ENCODE peak calls at places on chromosomes 1 and 21, in nine cellular contexts. One of them, this sample, is unnamed.

GRCh38 chr1:12434174-12434573 is 183.8 kb downstream of the DHRS3 start:
- DNase-seq in stimulated activated CD4-positive, alpha-beta T cell treated with anti-CD3 and anti-CD28 coated beads, Interleukin-1b, Interleukin-23, amount 100 ng/mL, for 1 hour: no peak
- DNase-seq in ureter: no peak
- DNase-seq in breast epithelium: no peak
- DNase-seq in HuH-7: no peak
- DNase-seq in activated CD8-positive, alpha-beta memory T cell treated with anti-CD3 and anti-CD28 coated beads for 1 hour: peak
- DNase-seq in T-helper 1 cell: no peak
- DNase-seq in HEK293T: no peak
- DNase-seq in activated effector memory CD4-positive, alpha-beta T cell treated with Interleukin-2 at 50 U/mL for 16 hours: peak
- DNase-seq in this sample: no peak

GRCh38 chr1:219402925-219403324 is 210.0 kb downstream of the ZC3H11B start:
- DNase-seq in stimulated activated CD4-positive, alpha-beta T cell treated with anti-CD3 and anti-CD28 coated beads, Interleukin-1b, Interleukin-23, amount 100 ng/mL, for 1 hour: no peak
- DNase-seq in ureter: no peak
- DNase-seq in breast epithelium: no peak
- DNase-seq in HuH-7: no peak
- DNase-seq in activated CD8-positive, alpha-beta memory T cell treated with anti-CD3 and anti-CD28 coated beads for 1 hour: no peak
- DNase-seq in T-helper 1 cell: no peak
- DNase-seq in HEK293T: no peak
- DNase-seq in activated effector memory CD4-positive, alpha-beta T cell treated with Interleukin-2 at 50 U/mL for 16 hours: no peak
- DNase-seq in this sample: no peak

GRCh38 chr1:23198373-23198772 is 18.9 kb downstream of the HTR1D start:
- DNase-seq in stimulated activated CD4-positive, alpha-beta T cell treated with anti-CD3 and anti-CD28 coated beads, Interleukin-1b, Interleukin-23, amount 100 ng/mL, for 1 hour: no peak
- DNase-seq in ureter: no peak
- DNase-seq in breast epithelium: no peak
- DNase-seq in HuH-7: no peak
- DNase-seq in activated CD8-positive, alpha-beta memory T cell treated with anti-CD3 and anti-CD28 coated beads for 1 hour: no peak
- DNase-seq in T-helper 1 cell: no peak
- DNase-seq in HEK293T: no peak
- DNase-seq in activated effector memory CD4-positive, alpha-beta T cell treated with Interleukin-2 at 50 U/mL for 16 hours: no peak
- DNase-seq in this sample: no peak

GRCh38 chr1:167642501-167642826 is 12.4 kb downstream of the RCSD1 start:
- DNase-seq in stimulated activated CD4-positive, alpha-beta T cell treated with anti-CD3 and anti-CD28 coated beads, Interleukin-1b, Interleukin-23, amount 100 ng/mL, for 1 hour: no peak
- DNase-seq in ureter: no peak
- DNase-seq in breast epithelium: no peak
- DNase-seq in HuH-7: no peak
- DNase-seq in activated CD8-positive, alpha-beta memory T cell treated with anti-CD3 and anti-CD28 coated beads for 1 hour: no peak
- DNase-seq in T-helper 1 cell: no peak
- DNase-seq in HEK293T: no peak
- DNase-seq in activated effector memory CD4-positive, alpha-beta T cell treated with Interleukin-2 at 50 U/mL for 16 hours: no peak
- DNase-seq in this sample: no peak

GRCh38 chr1:53552981-53553733 is 94.0 kb downstream of the DMRTB1 start:
- DNase-seq in stimulated activated CD4-positive, alpha-beta T cell treated with anti-CD3 and anti-CD28 coated beads, Interleukin-1b, Interleukin-23, amount 100 ng/mL, for 1 hour: no peak
- DNase-seq in ureter: no peak
- DNase-seq in breast epithelium: no peak
- DNase-seq in HuH-7: no peak
- DNase-seq in activated CD8-positive, alpha-beta memory T cell treated with anti-CD3 and anti-CD28 coated beads for 1 hour: no peak
- DNase-seq in T-helper 1 cell: no peak
- DNase-seq in HEK293T: no peak
- DNase-seq in activated effector memory CD4-positive, alpha-beta T cell treated with Interleukin-2 at 50 U/mL for 16 hours: no peak
- DNase-seq in this sample: no peak

GRCh38 chr1:7691557-7691956 is 79.5 kb upstream of the VAMP3 start:
- DNase-seq in stimulated activated CD4-positive, alpha-beta T cell treated with anti-CD3 and anti-CD28 coated beads, Interleukin-1b, Interleukin-23, amount 100 ng/mL, for 1 hour: no peak
- DNase-seq in ureter: no peak
- DNase-seq in breast epithelium: no peak
- DNase-seq in HuH-7: no peak
- DNase-seq in activated CD8-positive, alpha-beta memory T cell treated with anti-CD3 and anti-CD28 coated beads for 1 hour: no peak
- DNase-seq in T-helper 1 cell: no peak
- DNase-seq in HEK293T: no peak
- DNase-seq in activated effector memory CD4-positive, alpha-beta T cell treated with Interleukin-2 at 50 U/mL for 16 hours: no peak
- DNase-seq in this sample: no peak

GRCh38 chr21:28213221-28213620 is 779.5 kb downstream of the LTN1 start:
- DNase-seq in stimulated activated CD4-positive, alpha-beta T cell treated with anti-CD3 and anti-CD28 coated beads, Interleukin-1b, Interleukin-23, amount 100 ng/mL, for 1 hour: no peak
- DNase-seq in ureter: no peak
- DNase-seq in breast epithelium: no peak
- DNase-seq in HuH-7: no peak
- DNase-seq in activated CD8-positive, alpha-beta memory T cell treated with anti-CD3 and anti-CD28 coated beads for 1 hour: no peak
- DNase-seq in T-helper 1 cell: no peak
- DNase-seq in HEK293T: no peak
- DNase-seq in activated effector memory CD4-positive, alpha-beta T cell treated with Interleukin-2 at 50 U/mL for 16 hours: no peak
- DNase-seq in this sample: no peak

GRCh38 chr1:159141584-159142518 is 29.6 kb upstream of the CADM3 start:
- DNase-seq in stimulated activated CD4-positive, alpha-beta T cell treated with anti-CD3 and anti-CD28 coated beads, Interleukin-1b, Interleukin-23, amount 100 ng/mL, for 1 hour: no peak
- DNase-seq in ureter: no peak
- DNase-seq in breast epithelium: no peak
- DNase-seq in HuH-7: no peak
- DNase-seq in activated CD8-positive, alpha-beta memory T cell treated with anti-CD3 and anti-CD28 coated beads for 1 hour: no peak
- DNase-seq in T-helper 1 cell: no peak
- DNase-seq in HEK293T: peak
- DNase-seq in activated effector memory CD4-positive, alpha-beta T cell treated with Interleukin-2 at 50 U/mL for 16 hours: no peak
- DNase-seq in this sample: no peak

GRCh38 chr1:55542901-55543504 is 327.8 kb upstream of the USP24 start:
- DNase-seq in stimulated activated CD4-positive, alpha-beta T cell treated with anti-CD3 and anti-CD28 coated beads, Interleukin-1b, Interleukin-23, amount 100 ng/mL, for 1 hour: no peak
- DNase-seq in ureter: no peak
- DNase-seq in breast epithelium: no peak
- DNase-seq in HuH-7: no peak
- DNase-seq in activated CD8-positive, alpha-beta memory T cell treated with anti-CD3 and anti-CD28 coated beads for 1 hour: no peak
- DNase-seq in T-helper 1 cell: no peak
- DNase-seq in HEK293T: no peak
- DNase-seq in activated effector memory CD4-positive, alpha-beta T cell treated with Interleukin-2 at 50 U/mL for 16 hours: no peak
- DNase-seq in this sample: no peak

GRCh38 chr1:83693409-83694126 is 305.4 kb downstream of the TTLL7 start:
- DNase-seq in stimulated activated CD4-positive, alpha-beta T cell treated with anti-CD3 and anti-CD28 coated beads, Interleukin-1b, Interleukin-23, amount 100 ng/mL, for 1 hour: no peak
- DNase-seq in ureter: no peak
- DNase-seq in breast epithelium: no peak
- DNase-seq in HuH-7: no peak
- DNase-seq in activated CD8-positive, alpha-beta memory T cell treated with anti-CD3 and anti-CD28 coated beads for 1 hour: no peak
- DNase-seq in T-helper 1 cell: no peak
- DNase-seq in HEK293T: peak
- DNase-seq in activated effector memory CD4-positive, alpha-beta T cell treated with Interleukin-2 at 50 U/mL for 16 hours: no peak
- DNase-seq in this sample: no peak

GRCh38 chr1:54334996-54335395 is 71.2 kb downstream of the SSBP3 start:
- DNase-seq in stimulated activated CD4-positive, alpha-beta T cell treated with anti-CD3 and anti-CD28 coated beads, Interleukin-1b, Interleukin-23, amount 100 ng/mL, for 1 hour: no peak
- DNase-seq in ureter: no peak
- DNase-seq in breast epithelium: no peak
- DNase-seq in HuH-7: no peak
- DNase-seq in activated CD8-positive, alpha-beta memory T cell treated with anti-CD3 and anti-CD28 coated beads for 1 hour: no peak
- DNase-seq in T-helper 1 cell: no peak
- DNase-seq in HEK293T: no peak
- DNase-seq in activated effector memory CD4-positive, alpha-beta T cell treated with Interleukin-2 at 50 U/mL for 16 hours: no peak
- DNase-seq in this sample: no peak

GRCh38 chr1:46340404-46341221 is at the start of gene NSUN4:
- DNase-seq in stimulated activated CD4-positive, alpha-beta T cell treated with anti-CD3 and anti-CD28 coated beads, Interleukin-1b, Interleukin-23, amount 100 ng/mL, for 1 hour: peak
- DNase-seq in ureter: peak
- DNase-seq in breast epithelium: peak
- DNase-seq in HuH-7: peak
- DNase-seq in activated CD8-positive, alpha-beta memory T cell treated with anti-CD3 and anti-CD28 coated beads for 1 hour: peak
- DNase-seq in T-helper 1 cell: peak
- DNase-seq in HEK293T: peak
- DNase-seq in activated effector memory CD4-positive, alpha-beta T cell treated with Interleukin-2 at 50 U/mL for 16 hours: peak
- DNase-seq in this sample: peak

GRCh38 chr1:191669629-191670028 is 488.6 kb upstream of the RGS18 start:
- DNase-seq in stimulated activated CD4-positive, alpha-beta T cell treated with anti-CD3 and anti-CD28 coated beads, Interleukin-1b, Interleukin-23, amount 100 ng/mL, for 1 hour: no peak
- DNase-seq in ureter: no peak
- DNase-seq in breast epithelium: no peak
- DNase-seq in HuH-7: no peak
- DNase-seq in activated CD8-positive, alpha-beta memory T cell treated with anti-CD3 and anti-CD28 coated beads for 1 hour: no peak
- DNase-seq in T-helper 1 cell: no peak
- DNase-seq in HEK293T: no peak
- DNase-seq in activated effector memory CD4-positive, alpha-beta T cell treated with Interleukin-2 at 50 U/mL for 16 hours: no peak
- DNase-seq in this sample: no peak

GRCh38 chr1:171081220-171081993 is 9.3 kb upstream of the FMO3 start:
- DNase-seq in stimulated activated CD4-positive, alpha-beta T cell treated with anti-CD3 and anti-CD28 coated beads, Interleukin-1b, Interleukin-23, amount 100 ng/mL, for 1 hour: no peak
- DNase-seq in ureter: no peak
- DNase-seq in breast epithelium: no peak
- DNase-seq in HuH-7: peak
- DNase-seq in activated CD8-positive, alpha-beta memory T cell treated with anti-CD3 and anti-CD28 coated beads for 1 hour: no peak
- DNase-seq in T-helper 1 cell: no peak
- DNase-seq in HEK293T: no peak
- DNase-seq in activated effector memory CD4-positive, alpha-beta T cell treated with Interleukin-2 at 50 U/mL for 16 hours: no peak
- DNase-seq in this sample: peak

GRCh38 chr1:55572878-55573734 is 357.9 kb upstream of the USP24 start:
- DNase-seq in stimulated activated CD4-positive, alpha-beta T cell treated with anti-CD3 and anti-CD28 coated beads, Interleukin-1b, Interleukin-23, amount 100 ng/mL, for 1 hour: no peak
- DNase-seq in ureter: no peak
- DNase-seq in breast epithelium: no peak
- DNase-seq in HuH-7: no peak
- DNase-seq in activated CD8-positive, alpha-beta memory T cell treated with anti-CD3 and anti-CD28 coated beads for 1 hour: no peak
- DNase-seq in T-helper 1 cell: no peak
- DNase-seq in HEK293T: no peak
- DNase-seq in activated effector memory CD4-positive, alpha-beta T cell treated with Interleukin-2 at 50 U/mL for 16 hours: no peak
- DNase-seq in this sample: no peak

GRCh38 chr1:203274603-203275381 is 30.5 kb upstream of the BTG2 start:
- DNase-seq in stimulated activated CD4-positive, alpha-beta T cell treated with anti-CD3 and anti-CD28 coated beads, Interleukin-1b, Interleukin-23, amount 100 ng/mL, for 1 hour: no peak
- DNase-seq in ureter: peak
- DNase-seq in breast epithelium: peak
- DNase-seq in HuH-7: no peak
- DNase-seq in activated CD8-positive, alpha-beta memory T cell treated with anti-CD3 and anti-CD28 coated beads for 1 hour: no peak
- DNase-seq in T-helper 1 cell: no peak
- DNase-seq in HEK293T: no peak
- DNase-seq in activated effector memory CD4-positive, alpha-beta T cell treated with Interleukin-2 at 50 U/mL for 16 hours: no peak
- DNase-seq in this sample: no peak

GRCh38 chr1:213075725-213076124 is 24.7 kb downstream of the RPS6KC1 start:
- DNase-seq in stimulated activated CD4-positive, alpha-beta T cell treated with anti-CD3 and anti-CD28 coated beads, Interleukin-1b, Interleukin-23, amount 100 ng/mL, for 1 hour: no peak
- DNase-seq in ureter: no peak
- DNase-seq in breast epithelium: no peak
- DNase-seq in HuH-7: no peak
- DNase-seq in activated CD8-positive, alpha-beta memory T cell treated with anti-CD3 and anti-CD28 coated beads for 1 hour: no peak
- DNase-seq in T-helper 1 cell: no peak
- DNase-seq in HEK293T: no peak
- DNase-seq in activated effector memory CD4-positive, alpha-beta T cell treated with Interleukin-2 at 50 U/mL for 16 hours: no peak
- DNase-seq in this sample: no peak

GRCh38 chr1:9717193-9718005 is 65.9 kb downstream of the PIK3CD start:
- DNase-seq in stimulated activated CD4-positive, alpha-beta T cell treated with anti-CD3 and anti-CD28 coated beads, Interleukin-1b, Interleukin-23, amount 100 ng/mL, for 1 hour: peak
- DNase-seq in ureter: peak
- DNase-seq in breast epithelium: peak
- DNase-seq in HuH-7: peak
- DNase-seq in activated CD8-positive, alpha-beta memory T cell treated with anti-CD3 and anti-CD28 coated beads for 1 hour: peak
- DNase-seq in T-helper 1 cell: peak
- DNase-seq in HEK293T: no peak
- DNase-seq in activated effector memory CD4-positive, alpha-beta T cell treated with Interleukin-2 at 50 U/mL for 16 hours: peak
- DNase-seq in this sample: no peak

GRCh38 chr1:45370575-45370974 is 30.3 kb upstream of the MUTYH start:
- DNase-seq in stimulated activated CD4-positive, alpha-beta T cell treated with anti-CD3 and anti-CD28 coated beads, Interleukin-1b, Interleukin-23, amount 100 ng/mL, for 1 hour: no peak
- DNase-seq in ureter: no peak
- DNase-seq in breast epithelium: no peak
- DNase-seq in HuH-7: no peak
- DNase-seq in activated CD8-positive, alpha-beta memory T cell treated with anti-CD3 and anti-CD28 coated beads for 1 hour: no peak
- DNase-seq in T-helper 1 cell: no peak
- DNase-seq in HEK293T: no peak
- DNase-seq in activated effector memory CD4-positive, alpha-beta T cell treated with Interleukin-2 at 50 U/mL for 16 hours: no peak
- DNase-seq in this sample: no peak

GRCh38 chr1:206554201-206554600 is 46.9 kb downstream of the RASSF5 start:
- DNase-seq in stimulated activated CD4-positive, alpha-beta T cell treated with anti-CD3 and anti-CD28 coated beads, Interleukin-1b, Interleukin-23, amount 100 ng/mL, for 1 hour: no peak
- DNase-seq in ureter: no peak
- DNase-seq in breast epithelium: no peak
- DNase-seq in HuH-7: no peak
- DNase-seq in activated CD8-positive, alpha-beta memory T cell treated with anti-CD3 and anti-CD28 coated beads for 1 hour: no peak
- DNase-seq in T-helper 1 cell: no peak
- DNase-seq in HEK293T: no peak
- DNase-seq in activated effector memory CD4-positive, alpha-beta T cell treated with Interleukin-2 at 50 U/mL for 16 hours: no peak
- DNase-seq in this sample: no peak

GRCh38 chr1:180975551-180975950 is 47.1 kb downstream of the STX6 start:
- DNase-seq in stimulated activated CD4-positive, alpha-beta T cell treated with anti-CD3 and anti-CD28 coated beads, Interleukin-1b, Interleukin-23, amount 100 ng/mL, for 1 hour: no peak
- DNase-seq in ureter: no peak
- DNase-seq in breast epithelium: no peak
- DNase-seq in HuH-7: no peak
- DNase-seq in activated CD8-positive, alpha-beta memory T cell treated with anti-CD3 and anti-CD28 coated beads for 1 hour: no peak
- DNase-seq in T-helper 1 cell: no peak
- DNase-seq in HEK293T: no peak
- DNase-seq in activated effector memory CD4-positive, alpha-beta T cell treated with Interleukin-2 at 50 U/mL for 16 hours: no peak
- DNase-seq in this sample: no peak

GRCh38 chr1:221164029-221164428 is 284.8 kb downstream of the HLX start:
- DNase-seq in stimulated activated CD4-positive, alpha-beta T cell treated with anti-CD3 and anti-CD28 coated beads, Interleukin-1b, Interleukin-23, amount 100 ng/mL, for 1 hour: no peak
- DNase-seq in ureter: no peak
- DNase-seq in breast epithelium: no peak
- DNase-seq in HuH-7: no peak
- DNase-seq in activated CD8-positive, alpha-beta memory T cell treated with anti-CD3 and anti-CD28 coated beads for 1 hour: no peak
- DNase-seq in T-helper 1 cell: no peak
- DNase-seq in HEK293T: no peak
- DNase-seq in activated effector memory CD4-positive, alpha-beta T cell treated with Interleukin-2 at 50 U/mL for 16 hours: no peak
- DNase-seq in this sample: no peak

GRCh38 chr1:38586993-38587646 is 272.5 kb downstream of the RRAGC start:
- DNase-seq in stimulated activated CD4-positive, alpha-beta T cell treated with anti-CD3 and anti-CD28 coated beads, Interleukin-1b, Interleukin-23, amount 100 ng/mL, for 1 hour: peak
- DNase-seq in ureter: no peak
- DNase-seq in breast epithelium: no peak
- DNase-seq in HuH-7: peak
- DNase-seq in activated CD8-positive, alpha-beta memory T cell treated with anti-CD3 and anti-CD28 coated beads for 1 hour: peak
- DNase-seq in T-helper 1 cell: no peak
- DNase-seq in HEK293T: peak
- DNase-seq in activated effector memory CD4-positive, alpha-beta T cell treated with Interleukin-2 at 50 U/mL for 16 hours: peak
- DNase-seq in this sample: peak

This sample was measured in Caco-2.